ENCODE peak calls at places on chromosomes 13 and 19, in five cellular contexts. D, P, Q, B and M are unnamed samples.

GRCh38 chr19:3648037-3648905 is 21.7 kb upstream of the CACTIN start:
- DNase-seq in P (no peak), Q (no peak), B (no peak), D (no peak), M (no peak)

GRCh38 chr19:52542984-52543664 is 15.7 kb downstream of the ZNF808 start:
- DNase-seq in P (no peak), Q (no peak), B (no peak), D (peak), M (no peak)

GRCh38 chr19:28737021-28737525 is 475.9 kb downstream of the UQCRFS1 start:
- DNase-seq in D (no peak), Q (peak), P (peak), B (no peak), M (peak)

GRCh38 chr13:30869491-30869890 is 36.6 kb upstream of the MEDAG start:
- DNase-seq in Q (no peak), B (no peak), D (no peak), P (no peak), M (no peak)

GRCh38 chr19:53982611-53983010 is 8.8 kb upstream of the CACNG6 start:
- DNase-seq in P (no peak), B (no peak), Q (peak), D (no peak), M (no peak)

GRCh38 chr19:41923045-41923788 is 5.0 kb downstream of the ERFL start:
- DNase-seq in D (no peak), B (no peak), P (no peak), Q (no peak), M (no peak)

GRCh38 chr19:19335408-19336158 is 15.0 kb downstream of the MAU2 start:
- DNase-seq in B (no peak), Q (no peak), P (no peak), D (no peak), M (no peak)

GRCh38 chr13:32153056-32153455 is 121.5 kb downstream of the FRY start:
- DNase-seq in P (no peak), B (peak), Q (no peak), D (no peak), M (no peak)

GRCh38 chr13:112968380-112968909 is 569 bp upstream of the MCF2L start:
- DNase-seq in D (peak), P (no peak), B (no peak), Q (peak), M (no peak)

GRCh38 chr13:91312324-91312723 is 35.2 kb upstream of the MIR17HG start:
- DNase-seq in B (no peak), Q (no peak), D (no peak), P (no peak), M (no peak)

GRCh38 chr19:15438577-15438976 is 11.2 kb downstream of the WIZ start:
- DNase-seq in B (no peak), D (no peak), Q (no peak), P (no peak), M (no peak)

GRCh38 chr13:111283991-111284390 is 36.5 kb upstream of the TEX29 start:
- DNase-seq in Q (no peak), B (no peak), P (no peak), D (no peak), M (no peak)

GRCh38 chr13:94160875-94161274 is 318.6 kb downstream of the DCT start:
- DNase-seq in Q (no peak), P (no peak), D (no peak), B (no peak), M (no peak)

GRCh38 chr19:18204394-18205179 is 745 bp upstream of the RAB3A start:
- DNase-seq in P (no peak), D (peak), B (no peak), Q (peak), M (peak)

GRCh38 chr13:93736111-93736510 is 509.5 kb downstream of the GPC6 start:
- DNase-seq in D (no peak), Q (no peak), P (no peak), B (no peak), M (no peak)

GRCh38 chr19:10981496-10981895 is 20.7 kb downstream of the SMARCA4 start:
- DNase-seq in P (no peak), D (no peak), Q (peak), B (no peak), M (no peak)

GRCh38 chr19:6710273-6711077 is 10.0 kb downstream of the C3 start:
- DNase-seq in Q (peak), D (peak), B (no peak), P (no peak), M (no peak)

GRCh38 chr13:111354789-111355188 is 34.3 kb downstream of the TEX29 start:
- DNase-seq in P (no peak), B (no peak), D (no peak), Q (no peak), M (no peak)

GRCh38 chr13:29978211-29978610 is 127.8 kb upstream of the UBL3 start:
- DNase-seq in Q (no peak), P (no peak), B (no peak), D (no peak), M (no peak)

GRCh38 chr13:47415048-47415447 is 518.2 kb upstream of the HTR2A start:
- DNase-seq in Q (no peak), B (no peak), D (no peak), P (no peak), M (no peak)

GRCh38 chr19:7973883-7974282 is 30.4 kb upstream of the TIMM44 start:
- DNase-seq in D (no peak), P (no peak), B (no peak), Q (no peak), M (no peak)

GRCh38 chr13:47455581-47455980 is 545.5 kb downstream of the SUCLA2 start:
- DNase-seq in Q (no peak), D (no peak), P (no peak), B (no peak), M (no peak)

GRCh38 chr19:50167314-50167721 is 4.2 kb upstream of the IZUMO2 start:
- DNase-seq in P (no peak), D (no peak), Q (no peak), B (no peak), M (peak)

GRCh38 chr19:709965-710714 is 1.4 kb downstream of the PALM start:
- DNase-seq in B (no peak), D (no peak), Q (no peak), P (no peak), M (no peak)

GRCh38 chr13:48562296-48563066 is 29.6 kb upstream of the RCBTB2 start:
- DNase-seq in Q (no peak), B (no peak), P (no peak), D (peak), M (no peak)

GRCh38 chr19:2729943-2730818 is 9.0 kb upstream of the DIRAS1 start:
- DNase-seq in B (no peak), P (no peak), Q (no peak), D (no peak), M (no peak)

GRCh38 chr13:25085125-25085742 is 10.7 kb upstream of the PABPC3 start:
- DNase-seq in D (no peak), Q (peak), B (peak), P (no peak), M (peak)

GRCh38 chr19:50060107-50060506 is 34.3 kb downstream of the ZNF473 start:
- DNase-seq in B (no peak), D (no peak), Q (no peak), P (no peak), M (no peak)

GRCh38 chr19:42247631-42248199 is 5.3 kb upstream of the GSK3A start:
- DNase-seq in D (no peak), Q (no peak), B (no peak), P (no peak), M (no peak)

GRCh38 chr13:109606404-109607028 is 179.9 kb downstream of the IRS2 start:
- DNase-seq in B (no peak), P (no peak), D (no peak), Q (no peak), M (no peak)

GRCh38 chr19:7263521-7263920 is 30.7 kb downstream of the INSR start:
- DNase-seq in Q (no peak), B (no peak), D (no peak), P (no peak), M (no peak)

GRCh38 chr19:14502334-14503092 is 6.6 kb upstream of the GIPC1 start:
- DNase-seq in B (no peak), Q (peak), D (no peak), P (no peak), M (no peak)

GRCh38 chr19:359653-359925 is 15.0 kb upstream of the MIER2 start:
- DNase-seq in Q (no peak), B (no peak), P (no peak), D (no peak), M (no peak)

GRCh38 chr13:84844473-84844872 is 954.7 kb downstream of the SLITRK6 start:
- DNase-seq in D (no peak), P (no peak), Q (peak), B (no peak), M (peak)

GRCh38 chr13:48078251-48078656 is 16.6 kb downstream of the MED4 start:
- DNase-seq in D (no peak), B (no peak), P (no peak), Q (peak), M (no peak)